ENCODE peak calls at places on chromosomes 7 and 10, in ten cellular contexts. M is astrocyte of the cerebellum; O is CD8-positive, alpha-beta T cell; K is cardiac muscle cell; X is AG04450; Q is heart right ventricle; R is AG10803; I is colonic mucosa; U is GM12865; T is AG09309. N is an unnamed sample.

GRCh38 chr10:130910848-130911247 is 400.7 kb downstream of the TCERG1L start:
- DNase-seq in M (no peak), O (no peak), K (no peak), X (no peak), Q (no peak), R (no peak), I (no peak), U (no peak), T (no peak), N (no peak)

GRCh38 chr10:94627511-94627910 is 56.0 kb upstream of the CYP2C18 start:
- DNase-seq in M (no peak), O (no peak), K (no peak), X (no peak), Q (no peak), R (no peak), I (no peak), U (no peak), T (no peak), N (no peak)

GRCh38 chr7:148395990-148396716 is 194.4 kb upstream of the C7orf33 start:
- DNase-seq in M (no peak), O (no peak), K (no peak), X (no peak), Q (no peak), R (no peak), I (no peak), U (no peak), T (no peak), N (no peak)

GRCh38 chr10:983951-984705 is 4.1 kb upstream of the GTPBP4 start:
- DNase-seq in M (no peak), O (no peak), K (no peak), X (no peak), Q (no peak), R (no peak), I (no peak), U (no peak), T (no peak), N (peak)

GRCh38 chr10:65861249-65861648 is 1064.6 kb upstream of the LRRTM3 start:
- DNase-seq in M (no peak), O (no peak), K (no peak), X (no peak), Q (no peak), R (no peak), I (no peak), U (peak), T (no peak), N (no peak)

GRCh38 chr10:70337201-70337651 is 45.2 kb downstream of the LRRC20 start:
- DNase-seq in M (peak), O (no peak), K (no peak), X (no peak), Q (no peak), R (peak), I (no peak), U (no peak), T (peak), N (no peak)

GRCh38 chr7:37320840-37321468 is 127.7 kb downstream of the ELMO1 start:
- DNase-seq in M (no peak), O (no peak), K (no peak), X (no peak), Q (no peak), R (no peak), I (no peak), U (no peak), T (no peak), N (no peak)

GRCh38 chr7:44311561-44312495 is 13.6 kb downstream of the CAMK2B start:
- DNase-seq in M (no peak), O (no peak), K (no peak), X (no peak), Q (no peak), R (no peak), I (peak), U (no peak), T (no peak), N (no peak)

GRCh38 chr7:66522518-66522917 is 106.2 kb upstream of the KCTD7 start:
- DNase-seq in M (no peak), O (no peak), K (no peak), X (no peak), Q (no peak), R (no peak), I (no peak), U (peak), T (no peak), N (no peak)

GRCh38 chr10:31314256-31315183 is 4.5 kb upstream of the ZEB1 start:
- DNase-seq in M (no peak), O (no peak), K (peak), X (no peak), Q (no peak), R (no peak), I (no peak), U (no peak), T (no peak), N (no peak)

GRCh38 chr10:17847586-17848296 is 38.6 kb downstream of the MRC1 start:
- DNase-seq in M (peak), O (no peak), K (peak), X (no peak), Q (no peak), R (peak), I (no peak), U (no peak), T (peak), N (peak)

GRCh38 chr10:79348640-79348988 is 1.3 kb downstream of the PPIF start:
- DNase-seq in M (no peak), O (no peak), K (no peak), X (no peak), Q (no peak), R (no peak), I (no peak), U (no peak), T (no peak), N (peak)

GRCh38 chr10:93673791-93674190 is 28.6 kb downstream of the FRA10AC1 start:
- DNase-seq in M (no peak), O (no peak), K (no peak), X (no peak), Q (no peak), R (no peak), I (no peak), U (no peak), T (no peak), N (no peak)

GRCh38 chr7:124031919-124032318 is 948 bp downstream of the TMEM229A start:
- DNase-seq in M (no peak), O (no peak), K (peak), X (no peak), Q (no peak), R (no peak), I (no peak), U (no peak), T (no peak), N (no peak)

GRCh38 chr7:91239772-91240171 is 24.5 kb upstream of the FZD1 start:
- DNase-seq in M (no peak), O (no peak), K (peak), X (no peak), Q (no peak), R (no peak), I (no peak), U (no peak), T (no peak), N (no peak)

GRCh38 chr7:91242097-91242846 is 22.0 kb upstream of the FZD1 start:
- DNase-seq in M (no peak), O (no peak), K (peak), X (no peak), Q (no peak), R (peak), I (no peak), U (no peak), T (no peak), N (peak)

GRCh38 chr7:91240546-91240945 is 23.7 kb upstream of the FZD1 start:
- DNase-seq in M (no peak), O (no peak), K (no peak), X (no peak), Q (no peak), R (peak), I (no peak), U (no peak), T (no peak), N (peak)

GRCh38 chr7:91247497-91247896 is 16.7 kb upstream of the FZD1 start:
- DNase-seq in M (no peak), O (no peak), K (no peak), X (no peak), Q (no peak), R (no peak), I (no peak), U (no peak), T (no peak), N (no peak)

DNA sequence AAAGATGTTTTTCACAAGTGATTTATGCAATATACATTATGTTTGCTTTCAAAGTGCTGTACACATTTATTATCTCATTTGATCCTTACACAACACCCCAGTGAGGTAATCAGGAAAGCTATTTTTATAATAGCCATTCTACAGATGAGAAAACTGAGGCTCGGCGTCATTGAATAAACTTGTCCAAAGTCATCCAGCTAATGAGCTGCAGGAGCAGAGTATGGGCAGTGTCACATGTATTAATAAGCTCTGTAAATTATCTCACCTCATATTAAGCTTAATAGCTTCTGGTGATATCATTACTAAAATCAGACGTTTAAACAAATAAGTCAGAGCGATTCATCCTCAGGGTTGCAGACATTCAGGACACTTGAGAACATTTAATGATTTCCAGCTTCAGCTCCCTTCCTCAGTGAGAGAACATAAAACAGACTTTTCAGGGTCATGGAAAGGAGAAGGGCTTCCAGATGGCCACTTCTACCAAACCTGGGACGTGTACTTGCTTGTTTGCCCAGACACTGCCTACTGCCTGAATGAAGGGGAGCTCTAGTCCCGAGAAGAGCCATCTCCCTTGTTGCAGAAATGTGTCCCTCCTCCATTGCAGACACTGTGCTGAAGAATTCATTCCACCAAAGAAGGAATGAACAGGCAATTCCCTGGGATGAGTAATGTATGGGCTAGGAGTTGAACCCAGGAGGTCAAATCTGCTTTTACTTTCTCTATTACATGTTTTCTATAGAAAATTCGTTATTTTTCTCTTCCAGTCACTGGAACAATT is 20.5 kb upstream of the FZD1 start:
- DNase-seq in M (no peak), O (no peak), K (no peak), X (no peak), Q (no peak), R (peak), I (no peak), U (no peak), T (no peak), N (peak)
- TF ChIP-seq CTCF in M (no peak), O (no peak), K (no peak), X (no peak), Q (no peak), R (no peak), I (no peak), U (no peak), T (no peak), N (no peak)

GRCh38 chr10:119546009-119546408 is 3.5 kb upstream of the RGS10 start:
- DNase-seq in M (no peak), O (no peak), K (no peak), X (no peak), Q (no peak), R (peak), I (no peak), U (no peak), T (no peak), N (no peak)

GRCh38 chr10:119542357-119542989 is at the start of gene RGS10:
- DNase-seq in M (no peak), O (peak), K (peak), X (no peak), Q (peak), R (peak), I (peak), U (peak), T (peak), N (peak)

GRCh38 chr10:119542990-119543813 is 683 bp upstream of the RGS10 start:
- DNase-seq in M (no peak), O (peak), K (peak), X (no peak), Q (peak), R (peak), I (peak), U (peak), T (no peak), N (peak)

GRCh38 chr10:119545310-119545709 is 2.8 kb upstream of the RGS10 start:
- DNase-seq in M (no peak), O (no peak), K (no peak), X (no peak), Q (no peak), R (no peak), I (no peak), U (no peak), T (no peak), N (no peak)

GRCh38 chr10:119543814-119544642 is 1.5 kb upstream of the RGS10 start:
- DNase-seq in M (no peak), O (no peak), K (no peak), X (no peak), Q (no peak), R (peak), I (peak), U (no peak), T (no peak), N (peak)
- H3K4me3 ChIP-seq in M (peak), O (no peak), K (peak), X (no peak), Q (no peak), R (peak), I (peak), U (peak), T (no peak), N (peak)

GRCh38 chr10:99732033-99732912 is at the start of the genes COX15 and CUTC:
- DNase-seq in M (peak), O (peak), K (peak), X (peak), Q (peak), R (peak), I (peak), U (peak), T (peak), N (peak)
- TF ChIP-seq CTCF in M (peak), O (peak), K (peak), X (peak), Q (no peak), R (peak), I (peak), U (peak), T (peak), N (peak)

GRCh38 chr10:124739996-124740373 is 4.2 kb downstream of the FAM53B start:
- DNase-seq in M (peak), O (no peak), K (no peak), X (no peak), Q (no peak), R (no peak), I (no peak), U (no peak), T (no peak), N (peak)

GRCh38 chr10:124739119-124739921 is 4.9 kb downstream of the FAM53B start:
- DNase-seq in M (no peak), O (no peak), K (no peak), X (no peak), Q (no peak), R (no peak), I (no peak), U (no peak), T (no peak), N (peak)

GRCh38 chr10:124741281-124741921 is 2.8 kb downstream of the FAM53B start:
- DNase-seq in M (peak), O (peak), K (peak), X (no peak), Q (peak), R (peak), I (peak), U (peak), T (no peak), N (peak)

GRCh38 chr10:124741922-124742417 is 2.2 kb downstream of the FAM53B start:
- DNase-seq in M (no peak), O (no peak), K (no peak), X (no peak), Q (no peak), R (no peak), I (no peak), U (no peak), T (no peak), N (no peak)

DNA sequence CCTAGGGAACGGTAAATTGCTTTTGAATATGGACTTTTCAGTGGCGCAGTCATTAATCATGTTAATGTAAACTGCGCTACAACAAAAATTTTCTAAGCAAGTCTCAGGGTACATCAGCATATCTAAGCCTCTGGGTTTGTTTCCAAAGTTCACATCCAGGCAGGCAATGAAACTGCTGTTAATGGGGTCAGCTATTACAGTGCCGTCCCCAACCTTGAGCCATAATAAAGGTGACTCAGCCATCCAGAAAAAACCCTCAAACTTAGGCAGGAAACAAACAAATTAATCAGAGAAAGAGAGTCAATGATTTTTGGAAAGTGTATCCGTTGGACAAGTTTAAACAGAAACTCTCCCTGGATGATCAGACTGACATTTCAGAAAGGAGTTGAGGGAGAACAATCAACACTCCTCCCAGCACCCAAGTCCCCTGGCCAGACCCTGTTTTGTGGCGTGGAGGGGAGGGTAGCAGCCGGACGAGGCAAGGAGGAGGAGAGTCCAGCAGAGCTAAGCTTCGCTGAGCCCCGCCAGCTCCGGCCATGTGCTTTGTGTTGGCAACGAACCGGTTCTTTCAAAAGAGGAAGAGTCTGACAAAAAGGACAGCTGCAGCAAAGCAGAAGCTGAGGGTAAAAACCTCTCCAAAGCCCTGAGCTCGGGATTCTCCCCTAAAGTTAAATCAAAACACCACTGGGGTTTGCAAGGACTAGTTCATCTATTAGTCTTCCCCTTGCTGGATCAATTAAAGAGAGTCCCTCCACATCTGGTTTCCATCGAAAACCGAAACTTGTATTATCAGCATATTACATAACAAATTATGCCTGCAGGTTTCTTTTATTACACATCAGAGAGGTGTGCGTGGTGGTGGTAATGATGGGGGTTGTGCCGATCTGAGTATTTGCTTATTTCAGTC is 3.6 kb downstream of the FAM53B start:
- DNase-seq in M (peak), O (no peak), K (no peak), X (no peak), Q (peak), R (peak), I (peak), U (peak), T (no peak), N (peak)
- H3K4me3 ChIP-seq in M (no peak), O (peak), K (no peak), X (peak), Q (no peak), R (peak), I (no peak), U (peak), T (peak), N (peak)

GRCh38 chr7:100157334-100158228 is 942 bp downstream of the TRAPPC14 start:
- DNase-seq in M (no peak), O (no peak), K (peak), X (no peak), Q (peak), R (peak), I (no peak), U (no peak), T (no peak), N (peak)
- TF ChIP-seq CTCF in M (peak), O (no peak), K (peak), X (peak), Q (no peak), R (peak), I (no peak), U (peak), T (peak), N (peak)

DNA sequence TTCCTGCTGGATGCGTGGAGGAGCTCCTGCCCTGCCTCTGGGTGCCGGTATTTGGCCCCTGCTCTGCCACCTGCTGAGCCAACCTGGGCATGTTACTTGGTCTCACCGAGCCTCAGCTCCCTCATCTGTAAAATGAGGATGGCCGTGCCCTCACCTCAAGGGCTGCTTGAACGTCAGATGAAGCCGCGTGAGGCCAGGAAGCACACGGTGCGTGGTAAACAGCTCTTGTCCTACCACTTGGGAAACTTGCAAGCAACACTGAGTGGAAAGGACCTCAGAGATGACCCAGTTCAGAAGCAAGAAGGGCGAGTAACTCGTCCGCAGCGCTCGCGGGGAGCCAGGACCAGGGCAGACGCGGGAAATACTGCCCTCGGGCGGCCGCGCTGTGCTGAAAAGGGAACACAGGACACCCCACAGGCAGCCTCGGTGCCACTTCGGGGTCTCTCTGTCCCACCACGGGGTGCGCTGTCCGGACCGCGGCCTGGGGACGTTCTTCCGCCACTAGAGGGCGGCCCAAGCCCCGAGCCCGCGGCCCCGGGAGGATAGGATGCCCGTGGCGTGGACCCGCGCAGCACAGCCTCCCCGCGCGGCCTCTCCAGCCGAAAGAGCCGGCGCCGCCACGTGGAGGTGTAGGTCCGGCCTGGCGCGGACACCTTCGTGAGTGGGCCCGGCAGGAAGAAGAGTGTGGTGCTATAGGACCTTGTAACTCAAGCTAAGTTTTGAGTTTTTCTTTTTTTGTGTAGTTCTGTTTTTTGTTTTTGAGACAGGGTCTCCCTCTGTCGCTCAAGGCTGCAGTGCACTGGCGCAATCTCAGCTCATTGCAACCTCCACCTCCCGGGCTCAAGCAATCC is 94.1 kb downstream of the PRKAG2 start:
- DNase-seq in M (no peak), O (peak), K (peak), X (peak), Q (peak), R (peak), I (peak), U (peak), T (no peak), N (peak)
- H3K4me3 ChIP-seq in M (peak), O (peak), K (no peak), X (peak), Q (no peak), R (peak), I (peak), U (no peak), T (peak), N (peak)

GRCh38 chr10:32713560-32713959 is 244.5 kb downstream of the ITGB1 start:
- DNase-seq in M (no peak), O (no peak), K (no peak), X (no peak), Q (no peak), R (no peak), I (no peak), U (no peak), T (no peak), N (no peak)
- TF ChIP-seq CTCF in M (no peak), O (no peak), K (no peak), X (peak), Q (no peak), R (peak), I (no peak), U (no peak), T (peak), N (peak)

N was measured in fibroblast of the aortic adventitia.